ENCODE peak calls at places on chromosomes 3 and 15, in eight cellular contexts. Q is hepatocyte, C is HepG2, E is mammary epithelial cell, K is OCI-LY7, X is mesendoderm, S is PC-3, A is GM23248. F is an unnamed sample. For H3K79me2, the result is how much of the 10 kb centered on the place peaks cover.

GRCh38 chr3:4504340-4505261 is 11.5 kb downstream of the ITPR1 start:
- DNase-seq in E (peak), Q (no peak), X (no peak), C (no peak), A (peak), S (peak), K (peak), F (no peak)

GRCh38 chr3:173221010-173221409 is 80.0 kb upstream of the SPATA16 start:
- DNase-seq in A (peak), K (peak), C (peak), E (peak), Q (no peak), X (peak), S (peak), F (no peak)

GRCh38 chr15:51172190-51172589 is 77.5 kb upstream of the TNFAIP8L3 start:
- DNase-seq in X (no peak), E (no peak), K (no peak), S (no peak), C (no peak), A (peak), Q (no peak), F (no peak)

GRCh38 chr15:93997071-93997658 is 234.2 kb upstream of the MCTP2 start:
- DNase-seq in Q (peak), C (peak), E (peak), K (peak), X (peak), A (peak), S (peak), F (no peak)

GRCh38 chr15:32824777-32825176 is 107.0 kb downstream of the GREM1 start:
- DNase-seq in C (peak), A (peak), K (no peak), E (peak), S (peak), X (no peak), Q (no peak), F (no peak)

GRCh38 chr15:41464889-41465580 is 28.6 kb upstream of the ITPKA start:
- DNase-seq in A (no peak), C (no peak), Q (no peak), E (no peak), X (no peak), K (no peak), S (no peak), F (no peak)

GRCh38 chr3:53842436-53843194 is 3.6 kb downstream of the CHDH start:
- DNase-seq in A (peak), C (peak), K (no peak), S (peak), Q (peak), E (peak), X (peak), F (peak)

GRCh38 chr3:12984023-12984823 is 89.0 kb downstream of the IQSEC1 start:
- DNase-seq in A (peak), X (peak), S (peak), C (peak), E (peak), Q (peak), K (peak), F (peak)

GRCh38 chr3:45939341-45939771 is 3.9 kb upstream of the CXCR6 start:
- DNase-seq in S (peak), X (peak), C (no peak), A (peak), E (no peak), K (no peak), Q (peak), F (no peak)

GRCh38 chr15:40691737-40692136 is 3.2 kb upstream of the RAD51 start:
- DNase-seq in C (peak), S (peak), Q (no peak), K (no peak), X (no peak), A (no peak), E (peak), F (no peak)

GRCh38 chr3:12380408-12380795 is 91.5 kb downstream of the PPARG start:
- DNase-seq in Q (no peak), S (no peak), K (no peak), A (no peak), E (no peak), C (no peak), X (no peak), F (no peak)

GRCh38 chr3:105731686-105732085 is 137.1 kb downstream of the CBLB start:
- DNase-seq in X (no peak), E (no peak), Q (no peak), K (no peak), S (no peak), A (no peak), C (no peak), F (no peak)

GRCh38 chr3:122272889-122273288 is 52.2 kb upstream of the CSTA start:
- DNase-seq in S (no peak), A (no peak), E (no peak), C (no peak), K (no peak), Q (no peak), X (no peak), F (no peak)

GRCh38 chr3:50862221-50862620 is 187.5 kb downstream of the DOCK3 start:
- DNase-seq in Q (no peak), S (peak), C (no peak), X (peak), A (no peak), K (no peak), E (no peak), F (peak)

GRCh38 chr3:67334588-67334987 is 319.8 kb downstream of the SUCLG2 start:
- DNase-seq in S (no peak), Q (no peak), A (no peak), C (no peak), X (no peak), K (no peak), E (no peak), F (no peak)

GRCh38 chr3:190183121-190183520 is 62.4 kb upstream of the P3H2 start:
- DNase-seq in A (peak), K (no peak), E (peak), S (peak), Q (peak), X (peak), C (no peak), F (no peak)

GRCh38 chr15:71889947-71890346 is 79.6 kb downstream of the NR2E3 start:
- DNase-seq in Q (no peak), E (no peak), A (no peak), K (no peak), C (no peak), S (no peak), X (no peak), F (no peak)

GRCh38 chr3:38030126-38031021 is 932 bp upstream of the PLCD1 start:
- DNase-seq in C (no peak), Q (peak), S (no peak), E (no peak), X (no peak), K (no peak), A (peak), F (no peak)

GRCh38 chr3:142645236-142645793 is 49.1 kb downstream of the PLS1 start:
- DNase-seq in E (peak), Q (peak), S (peak), X (peak), A (peak), C (peak), K (no peak), F (no peak)

GRCh38 chr15:40372966-40373365 is 9.6 kb upstream of the KNSTRN start:
- DNase-seq in A (no peak), K (no peak), Q (no peak), S (no peak), X (peak), E (no peak), C (no peak), F (no peak)

GRCh38 chr3:45773714-45774449 is 22.5 kb downstream of the SLC6A20 start:
- DNase-seq in A (no peak), X (no peak), C (no peak), K (no peak), E (no peak), S (peak), Q (peak), F (peak)

GRCh38 chr15:32029862-32030781 is at the start of gene CHRNA7:
- DNase-seq in C (peak), E (peak), A (peak), S (peak), K (peak), X (peak), Q (peak), F (peak)

GRCh38 chr3:30750967-30751366 is 143.5 kb downstream of the GADL1 start:
- DNase-seq in X (peak), E (no peak), S (no peak), K (peak), Q (no peak), A (no peak), C (no peak), F (peak)

GRCh38 chr3:140341817-140342403 is 336.0 kb upstream of the TRIM42 start:
- DNase-seq in C (no peak), Q (no peak), X (no peak), A (no peak), E (no peak), S (no peak), K (no peak), F (peak)

GRCh38 chr3:185028121-185028520 is 124.7 kb downstream of the C3orf70 start:
- DNase-seq in A (no peak), X (no peak), E (no peak), C (no peak), Q (no peak), K (no peak), S (no peak), F (no peak)

GRCh38 chr3:152269423-152270144 is 855 bp downstream of the MBNL1 start:
- DNase-seq in Q (peak), E (peak), A (peak), X (peak), K (peak), S (peak), C (peak), F (peak)

GRCh38 chr3:94972066-94972465 is 909.2 kb downstream of the NSUN3 start:
- DNase-seq in E (no peak), A (no peak), S (no peak), C (no peak), Q (no peak), X (no peak), K (no peak), F (no peak)

GRCh38 chr3:189041482-189042090 is 130.2 kb upstream of the TPRG1 start:
- DNase-seq in S (peak), K (peak), E (peak), C (peak), A (peak), X (peak), Q (peak), F (peak)

GRCh38 chr3:170419301-170420087 is 826 bp downstream of the CLDN11 start:
- DNase-seq in E (no peak), Q (peak), C (no peak), X (peak), A (peak), K (no peak), S (no peak), F (peak)

GRCh38 chr3:64111872-64112271 is 88.6 kb upstream of the PSMD6 start:
- DNase-seq in X (peak), A (no peak), K (no peak), S (peak), C (no peak), Q (no peak), E (no peak), F (no peak)
- H3K79me2 ChIP-seq in X (under half), A (half or more), K (under half), S (under half), C (under half), Q (under half), E (under half), F (under half)

DNA sequence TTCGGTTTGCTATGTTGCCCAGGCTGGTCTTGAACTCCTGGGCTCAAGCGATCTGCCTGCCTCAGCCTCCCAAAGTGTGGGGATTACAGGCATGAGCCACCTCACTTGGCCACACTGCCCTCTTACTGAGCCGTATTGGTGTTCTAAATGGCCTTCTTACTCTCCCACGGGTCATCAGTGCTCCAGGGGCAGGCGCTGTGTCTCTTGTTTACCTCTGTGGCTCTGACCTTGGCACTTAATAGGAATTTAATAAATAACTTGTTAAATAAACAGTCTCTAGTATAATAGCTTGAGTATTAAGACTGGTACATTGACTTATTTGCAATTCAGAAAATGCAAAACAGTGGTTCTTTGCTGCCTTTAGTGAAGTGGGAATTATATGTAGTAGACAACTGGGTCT is 13.7 kb downstream of the FLNB start:
- DNase-seq in X (no peak), A (no peak), Q (no peak), C (peak), S (no peak), E (no peak), K (no peak), F (no peak)
- H3K79me2 ChIP-seq in X (half or more), A (half or more), Q (half or more), C (half or more), S (half or more), E (half or more), K (under half), F (under half)

GRCh38 chr3:114623420-114624046 is 329.7 kb downstream of the TIGIT start:
- DNase-seq in S (no peak), Q (no peak), X (no peak), C (peak), K (no peak), A (peak), E (no peak), F (no peak)
- H3K79me2 ChIP-seq in S (under half), Q (under half), X (under half), C (under half), K (under half), A (half or more), E (under half), F (under half)

DNA sequence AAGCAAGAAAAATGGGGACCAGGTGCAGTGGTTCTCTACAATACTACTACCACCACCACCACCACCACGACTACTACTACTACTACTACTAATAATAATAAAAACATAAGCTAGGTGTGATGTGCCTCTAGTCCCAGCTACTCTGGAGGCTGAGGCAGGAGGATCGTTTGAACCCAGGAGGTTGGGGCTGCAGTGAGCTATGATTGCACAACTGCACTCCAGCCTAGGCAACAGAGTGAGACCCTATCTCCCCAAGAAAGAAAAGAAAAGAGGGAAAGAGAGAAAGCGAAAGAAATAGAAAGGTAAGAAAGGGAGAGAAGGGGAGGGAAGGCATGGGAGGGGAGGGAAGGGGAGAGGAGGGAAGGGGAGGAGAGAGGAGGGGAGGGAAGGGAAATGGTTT is 350.6 kb downstream of the FOXP1 start:
- DNase-seq in X (no peak), Q (no peak), K (no peak), S (no peak), E (no peak), C (no peak), A (no peak), F (no peak)
- H3K79me2 ChIP-seq in X (under half), Q (half or more), K (under half), S (under half), E (under half), C (under half), A (under half), F (under half)